ENCODE peak calls at places on chromosomes 13 and 19, in nine cellular contexts. I is NCI-H2171; Y is NCI-H1092; M is stimulated activated CD8-positive, alpha-beta memory T cell treated with anti-CD3 and anti-CD28 coated beads, Interleukin-2, amount 100 ng/mL, for 1 hour; B is T-helper 1 cell; T is stimulated activated CD4-positive, alpha-beta T cell treated with anti-CD3 and anti-CD28 coated beads, Interleukin-1b, Interleukin-23, amount 100 ng/mL, for 1 hour; P is left ventricle myocardium inferior; F is AG08396; D is PC-9. C is an unnamed sample.
A peak's percentile ranks its signal among the peaks of the same experiment; 100 is the strongest.

GRCh38 chr19:6101291-6101690 is 9.0 kb downstream of the RFX2 start:
- DNase-seq in I (no peak), Y (no peak), M (no peak), B (no peak), T (no peak), P (no peak), F (no peak), D (no peak), C (no peak)

GRCh38 chr19:53545271-53546065 is 7.5 kb downstream of the ZNF331 start:
- DNase-seq in I (no peak), Y (no peak), M (no peak), B (no peak), T (no peak), P (no peak), F (peak; percentile 64), D (peak; percentile 82), C (peak; percentile 51)

GRCh38 chr19:18429717-18430416 is 8.1 kb downstream of the ISYNA1 start:
- DNase-seq in I (no peak), Y (no peak), M (no peak), B (no peak), T (no peak), P (no peak), F (no peak), D (no peak), C (no peak)

GRCh38 chr19:17183858-17184271 is 31.3 kb upstream of the USE1 start:
- DNase-seq in I (no peak), Y (no peak), M (no peak), B (no peak), T (no peak), P (no peak), F (no peak), D (no peak), C (no peak)

GRCh38 chr19:11494634-11495285 is 10.9 kb downstream of the ZNF653 start:
- DNase-seq in I (no peak), Y (no peak), M (no peak), B (no peak), T (no peak), P (no peak), F (no peak), D (no peak), C (no peak)

GRCh38 chr19:5727453-5728050 is 7.1 kb downstream of the CATSPERD start:
- DNase-seq in I (no peak), Y (no peak), M (no peak), B (no peak), T (no peak), P (no peak), F (no peak), D (no peak), C (no peak)

GRCh38 chr13:35961461-35962220 is 169.5 kb downstream of the DCLK1 start:
- DNase-seq in I (no peak), Y (no peak), M (no peak), B (no peak), T (no peak), P (no peak), F (no peak), D (no peak), C (no peak)

GRCh38 chr13:79741006-79741405 is 260.1 kb downstream of the NDFIP2 start:
- DNase-seq in I (no peak), Y (no peak), M (no peak), B (no peak), T (no peak), P (no peak), F (peak; percentile 22), D (no peak), C (no peak)

GRCh38 chr13:112103971-112104872 is 37.3 kb downstream of the SOX1 start:
- DNase-seq in I (no peak), Y (no peak), M (no peak), B (no peak), T (no peak), P (no peak), F (no peak), D (no peak), C (no peak)

GRCh38 chr13:112562254-112562653 is 25.7 kb downstream of the TUBGCP3 start:
- DNase-seq in I (no peak), Y (no peak), M (no peak), B (no peak), T (no peak), P (no peak), F (no peak), D (no peak), C (no peak)

GRCh38 chr13:24668955-24669354 is 11.3 kb upstream of the ATP12A start:
- DNase-seq in I (no peak), Y (no peak), M (no peak), B (no peak), T (no peak), P (no peak), F (no peak), D (peak; percentile 77), C (no peak)

GRCh38 chr13:98335721-98336120 is 158.7 kb upstream of the RNF113B start:
- DNase-seq in I (no peak), Y (no peak), M (no peak), B (no peak), T (no peak), P (no peak), F (no peak), D (no peak), C (no peak)

GRCh38 chr19:34126966-34127365 is 45.3 kb upstream of the LSM14A start:
- DNase-seq in I (no peak), Y (no peak), M (no peak), B (no peak), T (no peak), P (no peak), F (no peak), D (no peak), C (no peak)

GRCh38 chr19:19405919-19406877 is 723 bp downstream of the GATAD2A start:
- DNase-seq in I (peak; percentile 37), Y (peak; percentile 10), M (peak; percentile 23), B (peak; percentile 32), T (no peak), P (peak; percentile 59), F (peak; percentile 46), D (peak; percentile 23), C (peak; percentile 23)

GRCh38 chr19:10691178-10691881 is 9.9 kb upstream of the QTRT1 start:
- DNase-seq in I (no peak), Y (no peak), M (no peak), B (no peak), T (no peak), P (no peak), F (no peak), D (no peak), C (no peak)

GRCh38 chr19:12364391-12365093 is 941 bp downstream of the ZNF442 start:
- DNase-seq in I (no peak), Y (no peak), M (no peak), B (no peak), T (no peak), P (peak; percentile 15), F (peak; percentile 52), D (no peak), C (peak; percentile 7)

GRCh38 chr19:15253076-15253475 is 20.8 kb upstream of the EPHX3 start:
- DNase-seq in I (peak; percentile 45), Y (peak; percentile 40), M (no peak), B (no peak), T (no peak), P (no peak), F (no peak), D (no peak), C (no peak)

GRCh38 chr13:43368003-43368402 is 344.6 kb downstream of the DNAJC15 start:
- DNase-seq in I (no peak), Y (no peak), M (no peak), B (no peak), T (no peak), P (no peak), F (peak; percentile 24), D (no peak), C (no peak)

GRCh38 chr13:20387441-20387971 is 138.2 kb downstream of the CRYL1 start:
- DNase-seq in I (no peak), Y (no peak), M (no peak), B (no peak), T (no peak), P (no peak), F (no peak), D (no peak), C (no peak)

GRCh38 chr13:75803982-75804381 is 167.9 kb downstream of the LMO7 start:
- DNase-seq in I (no peak), Y (no peak), M (no peak), B (no peak), T (no peak), P (no peak), F (no peak), D (no peak), C (no peak)

GRCh38 chr19:3324405-3324856 is 42.0 kb upstream of the NFIC start:
- DNase-seq in I (no peak), Y (no peak), M (peak; percentile 59), B (peak; percentile 26), T (peak; percentile 46), P (peak; percentile 53), F (peak; percentile 63), D (peak; percentile 46), C (no peak)

GRCh38 chr13:95480131-95480545 is 72.4 kb upstream of the CLDN10 start:
- DNase-seq in I (no peak), Y (no peak), M (no peak), B (no peak), T (no peak), P (peak; percentile 20), F (no peak), D (no peak), C (no peak)

GRCh38 chr13:74074723-74075122 is 59.5 kb downstream of the KLF12 start:
- DNase-seq in I (no peak), Y (no peak), M (no peak), B (no peak), T (no peak), P (no peak), F (no peak), D (no peak), C (no peak)

GRCh38 chr19:19262190-19263057 is 10.7 kb downstream of the TM6SF2 start:
- DNase-seq in I (no peak), Y (no peak), M (no peak), B (no peak), T (no peak), P (no peak), F (no peak), D (no peak), C (no peak)

GRCh38 chr19:57434386-57435061 is 601 bp upstream of the ZNF749 start:
- DNase-seq in I (no peak), Y (peak; percentile 15), M (no peak), B (no peak), T (no peak), P (no peak), F (no peak), D (no peak), C (no peak)

GRCh38 chr19:55451522-55452380 is 8.7 kb upstream of the SHISA7 start:
- DNase-seq in I (no peak), Y (no peak), M (no peak), B (no peak), T (no peak), P (no peak), F (peak; percentile 53), D (no peak), C (no peak)

GRCh38 chr19:40741527-40742390 is 8.5 kb downstream of the ACTMAP start:
- DNase-seq in I (no peak), Y (no peak), M (no peak), B (no peak), T (no peak), P (no peak), F (no peak), D (no peak), C (no peak)